ENCODE peak calls at places on chromosomes 3 and 15, in ten cellular contexts. M is choroid plexus epithelial cell; V is sigmoid colon; L is LoVo; Y is left lung; E is GDM1; D is BJ; Z is effector CD4-positive, alpha-beta T cell; N is GM03348; K is EL. J is an unnamed sample.

GRCh38 chr15:62087671-62088360 is 21.0 kb downstream of the C2CD4A start:
- DNase-seq in Y (no peak), E (no peak), L (no peak), N (peak; percentile 51), K (no peak), D (no peak), Z (no peak), V (no peak), M (peak; percentile 63), J (no peak)

GRCh38 chr3:156812521-156813335 is 13.4 kb upstream of the LEKR1 start:
- DNase-seq in L (peak; percentile 78), N (no peak), M (peak; percentile 80), K (no peak), E (no peak), V (no peak), Z (no peak), Y (no peak), D (no peak), J (no peak)

GRCh38 chr3:185958626-185959025 is 20.8 kb upstream of the TRA2B start:
- DNase-seq in E (no peak), K (no peak), N (no peak), Y (no peak), L (no peak), M (no peak), Z (no peak), D (no peak), V (no peak), J (no peak)

GRCh38 chr3:46930176-46930944 is 46.2 kb downstream of the CCDC12 start:
- DNase-seq in Y (peak; percentile 50), M (no peak), Z (no peak), L (no peak), V (peak; percentile 61), K (no peak), E (no peak), D (no peak), N (no peak), J (no peak)

GRCh38 chr3:64152100-64152499 is 73.2 kb downstream of the PRICKLE2 start:
- DNase-seq in D (no peak), Y (no peak), K (peak; percentile 69), M (peak; percentile 88), L (peak; percentile 19), N (peak; percentile 48), E (no peak), V (peak; percentile 86), Z (no peak), J (no peak)

GRCh38 chr15:47820047-47820779 is 102.9 kb downstream of the SEMA6D start:
- DNase-seq in N (no peak), E (no peak), D (no peak), Y (no peak), M (peak; percentile 78), K (no peak), L (no peak), Z (no peak), V (no peak), J (no peak)

GRCh38 chr15:85773916-85774315 is 20.8 kb downstream of the KLHL25 start:
- DNase-seq in V (no peak), Y (no peak), E (no peak), K (no peak), D (no peak), N (no peak), M (no peak), L (no peak), Z (no peak), J (no peak)

GRCh38 chr15:82968066-82968465 is 15.5 kb upstream of the HOMER2 start:
- DNase-seq in D (no peak), K (peak; percentile 42), M (peak; percentile 36), L (no peak), N (peak; percentile 49), V (no peak), Z (no peak), Y (no peak), E (no peak), J (no peak)

GRCh38 chr3:45787551-45787950 is 8.8 kb downstream of the SLC6A20 start:
- DNase-seq in Y (no peak), Z (no peak), N (no peak), K (no peak), E (no peak), M (no peak), L (no peak), D (no peak), V (no peak), J (no peak)

GRCh38 chr15:40456299-40456712 is 14.5 kb upstream of the CHST14 start:
- DNase-seq in N (no peak), K (no peak), V (no peak), Y (no peak), E (no peak), L (no peak), Z (no peak), D (no peak), M (no peak), J (peak; percentile 46)

GRCh38 chr3:76570436-76571057 is 469.4 kb upstream of the ROBO2 start:
- DNase-seq in N (peak; percentile 10), K (no peak), E (no peak), D (no peak), L (peak; percentile 30), V (no peak), Y (no peak), M (peak; percentile 66), Z (no peak), J (no peak)

GRCh38 chr15:44029940-44030568 is 165.0 kb downstream of the FRMD5 start:
- DNase-seq in V (no peak), Y (no peak), E (no peak), K (peak; percentile 69), M (peak; percentile 69), D (no peak), Z (no peak), N (peak; percentile 61), L (no peak), J (no peak)

GRCh38 chr15:51751687-51752683 is 588 bp downstream of the TMOD2 start:
- DNase-seq in K (peak; percentile 49), V (peak; percentile 71), E (no peak), M (peak; percentile 40), Y (peak; percentile 52), N (peak; percentile 59), D (no peak), L (peak; percentile 18), Z (no peak), J (peak; percentile 29)

GRCh38 chr3:146065573-146066006 is 95.4 kb downstream of the PLOD2 start:
- DNase-seq in N (peak; percentile 8), K (peak; percentile 65), E (no peak), Z (no peak), V (no peak), M (peak; percentile 89), L (peak; percentile 61), Y (no peak), D (peak; percentile 9), J (no peak)

GRCh38 chr3:57397175-57398026 is 104.9 kb upstream of the ASB14 start:
- DNase-seq in K (peak; percentile 57), V (no peak), M (peak; percentile 80), Y (peak; percentile 35), Z (peak; percentile 27), D (no peak), N (peak; percentile 43), E (peak; percentile 56), L (peak; percentile 71), J (no peak)

GRCh38 chr3:169650503-169650902 is 13.0 kb downstream of the MECOM start:
- DNase-seq in Y (no peak), V (no peak), Z (no peak), N (no peak), M (no peak), E (no peak), K (no peak), D (no peak), L (no peak), J (no peak)

GRCh38 chr3:157416347-157417087 is 20.1 kb upstream of the PTX3 start:
- DNase-seq in M (no peak), K (no peak), V (no peak), E (no peak), Y (no peak), L (no peak), Z (no peak), N (no peak), D (no peak), J (no peak)

GRCh38 chr3:79019137-79019923 is 748.5 kb downstream of the ROBO1 start:
- DNase-seq in L (no peak), Y (peak; percentile 84), K (peak; percentile 93), Z (no peak), V (peak; percentile 93), N (peak; percentile 93), E (no peak), M (peak; percentile 97), D (peak; percentile 49), J (peak; percentile 87)

GRCh38 chr15:72866086-72866646 is 82.6 kb upstream of the ADPGK start:
- DNase-seq in E (no peak), Z (no peak), V (no peak), D (no peak), Y (no peak), L (no peak), K (no peak), N (no peak), M (no peak), J (no peak)

GRCh38 chr15:77620297-77620696 is 12.4 kb downstream of the LINGO1 start:
- DNase-seq in K (no peak), M (no peak), V (no peak), N (no peak), D (no peak), L (no peak), Z (no peak), Y (no peak), E (no peak), J (no peak)

GRCh38 chr3:10432156-10432845 is 73.1 kb downstream of the ATP2B2 start:
- DNase-seq in Y (no peak), N (no peak), Z (no peak), L (no peak), K (no peak), D (no peak), E (no peak), V (no peak), M (no peak), J (peak; percentile 88)

GRCh38 chr3:128686465-128686864 is 35.8 kb upstream of the RPN1 start:
- DNase-seq in L (no peak), V (no peak), M (no peak), E (no peak), K (no peak), D (no peak), Y (no peak), N (no peak), Z (no peak), J (no peak)

GRCh38 chr15:83010709-83011270 is 649 bp downstream of the C15orf40 start:
- DNase-seq in M (peak; percentile 93), L (peak; percentile 77), N (peak; percentile 88), Z (peak; percentile 55), V (peak; percentile 80), D (peak; percentile 20), E (peak; percentile 63), Y (peak; percentile 77), K (peak; percentile 73), J (peak; percentile 80)

GRCh38 chr3:10419637-10420232 is 85.7 kb downstream of the ATP2B2 start:
- DNase-seq in L (no peak), M (no peak), N (no peak), V (no peak), Y (no peak), Z (peak; percentile 3), K (peak; percentile 23), E (no peak), D (no peak), J (no peak)

GRCh38 chr3:191030491-191030890 is 168.0 kb upstream of the GMNC start:
- DNase-seq in K (no peak), V (no peak), L (no peak), E (no peak), D (no peak), Z (no peak), Y (no peak), M (no peak), N (no peak), J (no peak)

GRCh38 chr3:51874889-51875288 is 512 bp downstream of the IQCF5 start:
- DNase-seq in E (no peak), K (no peak), N (no peak), Y (no peak), Z (no peak), D (no peak), L (peak; percentile 6), M (no peak), V (no peak), J (no peak)